ENCODE peak calls at places on chromosomes 16 and 17, in four cellular contexts. R is heart left ventricle, Z is astrocyte of the spinal cord, T is cardiac muscle cell. Y is an unnamed sample.

GRCh38 chr17:58311429-58311894 is 17.1 kb downstream of the TSPOAP1 start:
- DNase-seq in R (no peak), Z (no peak), T (no peak), Y (no peak)

GRCh38 chr17:11900103-11900502 is 97.2 kb downstream of the ZNF18 start:
- DNase-seq in R (no peak), Z (no peak), T (no peak), Y (no peak)

GRCh38 chr17:58536541-58536940 is 22.1 kb upstream of the MTMR4 start:
- DNase-seq in R (no peak), Z (no peak), T (no peak), Y (no peak)

GRCh38 chr16:2237076-2237551 is 870 bp downstream of the DNASE1L2 start:
- DNase-seq in R (no peak), Z (no peak), T (no peak), Y (no peak)

GRCh38 chr16:80008857-80009256 is 408.3 kb upstream of the MAF start:
- DNase-seq in R (no peak), Z (no peak), T (no peak), Y (no peak)

GRCh38 chr17:5419356-5419958 is at the start of gene NUP88:
- DNase-seq in R (peak; percentile 97), Z (peak; percentile 99), T (peak; percentile 98), Y (peak; percentile 94)

GRCh38 chr16:31427441-31428276 is 501 bp downstream of the COX6A2 start:
- DNase-seq in R (peak; percentile 87), Z (no peak), T (no peak), Y (peak; percentile 60)

GRCh38 chr17:48113201-48113676 is 5.7 kb downstream of the SNX11 start:
- DNase-seq in R (peak; percentile 63), Z (no peak), T (no peak), Y (no peak)

GRCh38 chr17:49337900-49338299 is 24.1 kb downstream of the ZNF652 start:
- DNase-seq in R (no peak), Z (peak; percentile 46), T (no peak), Y (no peak)

GRCh38 chr17:65463242-65463641 is 98.2 kb downstream of the AXIN2 start:
- DNase-seq in R (peak; percentile 75), Z (peak; percentile 4), T (no peak), Y (peak; percentile 26)

GRCh38 chr17:5555254-5555653 is 29.1 kb downstream of the NLRP1 start:
- DNase-seq in R (no peak), Z (peak; percentile 33), T (no peak), Y (no peak)

GRCh38 chr17:725084-725483 is 7.3 kb upstream of the TLCD3A start:
- DNase-seq in R (no peak), Z (no peak), T (no peak), Y (no peak)

GRCh38 chr16:852451-853185 is 52.1 kb upstream of the GNG13 start:
- DNase-seq in R (peak; percentile 46), Z (no peak), T (no peak), Y (no peak)

GRCh38 chr17:51346218-51346982 is 86.1 kb downstream of the UTP18 start:
- DNase-seq in R (no peak), Z (no peak), T (no peak), Y (no peak)

GRCh38 chr16:87575027-87575804 is 27.1 kb upstream of the JPH3 start:
- DNase-seq in R (no peak), Z (no peak), T (no peak), Y (no peak)

GRCh38 chr17:18968945-18969887 is 17.3 kb downstream of the SLC5A10 start:
- DNase-seq in R (no peak), Z (peak; percentile 12), T (no peak), Y (peak; percentile 81)

GRCh38 chr17:10171581-10171981 is 26.8 kb downstream of the GAS7 start:
- DNase-seq in R (no peak), Z (no peak), T (peak; percentile 26), Y (no peak)

GRCh38 chr17:66837883-66838665 is 3.2 kb downstream of the CACNG5 start:
- DNase-seq in R (no peak), Z (no peak), T (no peak), Y (no peak)

GRCh38 chr16:55701442-55702319 is 45.9 kb downstream of the SLC6A2 start:
- DNase-seq in R (peak; percentile 79), Z (peak; percentile 27), T (peak; percentile 65), Y (peak; percentile 76)

GRCh38 chr17:77131919-77132318 is 8.8 kb upstream of the SEC14L1 start:
- DNase-seq in R (no peak), Z (no peak), T (no peak), Y (peak; percentile 60)

GRCh38 chr16:67259705-67260104 is 10.9 kb downstream of the SLC9A5 start:
- DNase-seq in R (no peak), Z (no peak), T (no peak), Y (no peak)

GRCh38 chr17:17086585-17086984 is 44.3 kb downstream of the MPRIP start:
- DNase-seq in R (no peak), Z (no peak), T (no peak), Y (no peak)

GRCh38 chr16:52548261-52549010 is 1.5 kb upstream of the TOX3 start:
- DNase-seq in R (no peak), Z (no peak), T (peak; percentile 8), Y (no peak)

GRCh38 chr17:68468785-68469184 is 11.5 kb upstream of the WIPI1 start:
- DNase-seq in R (no peak), Z (peak; percentile 3), T (peak; percentile 90), Y (no peak)

GRCh38 chr16:5377280-5377898 is 279.8 kb upstream of the EEF2KMT start:
- DNase-seq in R (no peak), Z (no peak), T (no peak), Y (no peak)

GRCh38 chr16:14424595-14424994 is 205.5 kb downstream of the PARN start:
- DNase-seq in R (no peak), Z (no peak), T (no peak), Y (no peak)

GRCh38 chr16:89575247-89576172 is at the start of gene CPNE7:
- DNase-seq in R (no peak), Z (peak; percentile 9), T (peak; percentile 43), Y (no peak)

GRCh38 chr17:62134397-62134796 is 69.3 kb upstream of the MED13 start:
- DNase-seq in R (no peak), Z (no peak), T (no peak), Y (no peak)

GRCh38 chr16:79748629-79749028 is 148.1 kb upstream of the MAF start:
- DNase-seq in R (no peak), Z (no peak), T (no peak), Y (no peak)

GRCh38 chr17:44000871-44001460 is 3.5 kb upstream of the NAGS start:
- DNase-seq in R (no peak), Z (no peak), T (no peak), Y (no peak)

GRCh38 chr17:53150101-53150698 is 672.5 kb upstream of the KIF2B start:
- DNase-seq in R (no peak), Z (no peak), T (peak; percentile 33), Y (no peak)

GRCh38 chr17:35315971-35316370 is 57.5 kb downstream of the SLFN11 start:
- DNase-seq in R (no peak), Z (no peak), T (no peak), Y (no peak)

GRCh38 chr16:12474794-12475410 is 328.8 kb downstream of the CPPED1 start:
- DNase-seq in R (no peak), Z (no peak), T (no peak), Y (no peak)

GRCh38 chr16:23784811-23785447 is 30.1 kb downstream of the CHP2 start:
- DNase-seq in R (no peak), Z (no peak), T (no peak), Y (no peak)

GRCh38 chr16:23785842-23786241 is 31.0 kb downstream of the CHP2 start:
- DNase-seq in R (no peak), Z (no peak), T (no peak), Y (no peak)

GRCh38 chr16:23788653-23789052 is 33.8 kb downstream of the CHP2 start:
- DNase-seq in R (no peak), Z (no peak), T (no peak), Y (no peak)

GRCh38 chr16:23781176-23781575 is 26.4 kb downstream of the CHP2 start:
- DNase-seq in R (no peak), Z (no peak), T (no peak), Y (no peak)

GRCh38 chr16:23786964-23787571 is 32.2 kb downstream of the CHP2 start:
- DNase-seq in R (no peak), Z (no peak), T (no peak), Y (no peak)
- H3K4me3 ChIP-seq in R (no peak overlapping the region), Z (no peak overlapping the region), T (no peak overlapping the region), Y (no peak overlapping the region)

GRCh38 chr16:27315333-27316037 is 1.7 kb downstream of the IL4R start:
- DNase-seq in R (peak; percentile 68), Z (peak; percentile 34), T (peak; percentile 38), Y (peak; percentile 56)
- H3K4me3 ChIP-seq in R (peak overlapping the region; percentile 73), Z (peak overlapping the region; percentile 68), T (peak overlapping the region; percentile 86), Y (peak overlapping the region; percentile 77)

GRCh38 chr17:79803421-79803996 is 6.6 kb upstream of the CBX8 start:
- DNase-seq in R (no peak), Z (no peak), T (no peak), Y (no peak)

GRCh38 chr17:79802039-79802735 is 5.3 kb upstream of the CBX8 start:
- DNase-seq in R (no peak), Z (no peak), T (no peak), Y (no peak)

GRCh38 chr17:79804856-79805696 is 8.2 kb upstream of the CBX8 start:
- DNase-seq in R (no peak), Z (no peak), T (no peak), Y (no peak)

GRCh38 chr17:79802736-79803420 is 6.0 kb upstream of the CBX8 start:
- DNase-seq in R (no peak), Z (no peak), T (no peak), Y (no peak)

GRCh38 chr17:79803997-79804855 is 7.3 kb upstream of the CBX8 start:
- DNase-seq in R (no peak), Z (no peak), T (no peak), Y (no peak)
- H3K4me3 ChIP-seq in R (no peak overlapping the region), Z (no peak overlapping the region), T (peak overlapping the region; percentile 9), Y (peak overlapping the region; percentile 35)

DNA sequence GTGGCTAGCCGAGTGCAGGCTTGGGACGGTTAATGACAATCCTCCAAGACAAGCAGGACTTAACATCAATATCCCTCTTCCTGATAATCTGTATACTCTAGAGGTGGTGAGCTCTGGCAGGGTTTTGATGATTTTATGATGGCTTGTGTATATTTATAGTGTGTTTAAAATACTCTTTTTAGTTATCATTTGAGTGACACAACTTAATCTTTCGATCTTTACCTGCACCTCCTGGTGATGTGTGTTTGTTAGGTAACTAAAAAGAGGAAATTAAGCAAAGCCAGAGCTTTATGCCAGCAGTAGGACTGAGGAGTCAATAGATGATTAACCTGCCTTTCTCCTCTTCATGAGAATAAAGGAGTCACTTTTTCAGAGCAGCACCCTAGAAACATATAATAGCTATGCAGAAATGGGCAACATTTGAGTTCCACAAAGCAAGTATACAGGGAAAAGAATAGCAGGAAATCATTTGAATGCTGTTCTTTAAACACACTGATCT is 210.5 kb downstream of the IRX3 start:
- DNase-seq in R (no peak), Z (no peak), T (no peak), Y (no peak)
- H3K4me3 ChIP-seq in R (no peak overlapping the region), Z (no peak overlapping the region), T (no peak overlapping the region), Y (no peak overlapping the region)

GRCh38 chr16:10088380-10088793 is 93.8 kb downstream of the GRIN2A start:
- DNase-seq in R (no peak), Z (peak; percentile 36), T (peak; percentile 82), Y (no peak)
- H3K4me3 ChIP-seq in R (no peak overlapping the region), Z (no peak overlapping the region), T (no peak overlapping the region), Y (no peak overlapping the region)

Y was measured in stomach.